ENCODE peak calls at places on chromosomes 7 and 10, in nine cellular contexts. One of them, this sample, is unnamed.

GRCh38 chr7:40403664-40404476 is 269.1 kb downstream of the SUGCT start:
- DNase-seq in HCT116: no peak
- DNase-seq in GM12878: no peak
- DNase-seq in prostate gland: no peak
- DNase-seq in transverse colon: no peak
- DNase-seq in spleen: no peak
- DNase-seq in upper lobe of left lung: no peak
- DNase-seq in endothelial cell of umbilical vein: no peak
- DNase-seq in sigmoid colon: no peak
- DNase-seq in this sample: no peak

GRCh38 chr7:122975341-122975740 is 20.2 kb downstream of the TAS2R16 start:
- DNase-seq in sigmoid colon: no peak
- DNase-seq in GM12878: no peak
- DNase-seq in spleen: no peak
- DNase-seq in transverse colon: no peak
- DNase-seq in upper lobe of left lung: no peak
- DNase-seq in endothelial cell of umbilical vein: no peak
- DNase-seq in HCT116: peak; percentile 29
- DNase-seq in prostate gland: no peak
- DNase-seq in this sample: no peak

GRCh38 chr7:131090188-131090587 is 237.5 kb upstream of the MKLN1 start:
- DNase-seq in sigmoid colon: no peak
- DNase-seq in upper lobe of left lung: no peak
- DNase-seq in endothelial cell of umbilical vein: no peak
- DNase-seq in HCT116: no peak
- DNase-seq in prostate gland: no peak
- DNase-seq in GM12878: no peak
- DNase-seq in transverse colon: no peak
- DNase-seq in spleen: no peak
- DNase-seq in this sample: no peak

GRCh38 chr7:1021366-1021765 is 23.0 kb upstream of the GPR146 start:
- DNase-seq in HCT116: no peak
- DNase-seq in prostate gland: no peak
- DNase-seq in upper lobe of left lung: no peak
- DNase-seq in transverse colon: no peak
- DNase-seq in spleen: peak; percentile 66
- DNase-seq in GM12878: no peak
- DNase-seq in sigmoid colon: no peak
- DNase-seq in endothelial cell of umbilical vein: no peak
- DNase-seq in this sample: no peak

GRCh38 chr7:42495251-42495650 is 258.2 kb upstream of the GLI3 start:
- DNase-seq in prostate gland: no peak
- DNase-seq in upper lobe of left lung: no peak
- DNase-seq in sigmoid colon: no peak
- DNase-seq in transverse colon: no peak
- DNase-seq in endothelial cell of umbilical vein: no peak
- DNase-seq in HCT116: no peak
- DNase-seq in spleen: no peak
- DNase-seq in GM12878: no peak
- DNase-seq in this sample: no peak

GRCh38 chr7:150903627-150904026 is 51.3 kb downstream of the AOC1 start:
- DNase-seq in upper lobe of left lung: peak; percentile 55
- DNase-seq in endothelial cell of umbilical vein: peak; percentile 86
- DNase-seq in transverse colon: peak; percentile 82
- DNase-seq in spleen: no peak
- DNase-seq in GM12878: no peak
- DNase-seq in HCT116: no peak
- DNase-seq in prostate gland: peak; percentile 84
- DNase-seq in sigmoid colon: peak; percentile 92
- DNase-seq in this sample: peak; percentile 78

GRCh38 chr10:11325817-11326216 is 285.6 kb downstream of the USP6NL start:
- DNase-seq in sigmoid colon: no peak
- DNase-seq in upper lobe of left lung: no peak
- DNase-seq in spleen: no peak
- DNase-seq in GM12878: no peak
- DNase-seq in transverse colon: no peak
- DNase-seq in HCT116: no peak
- DNase-seq in endothelial cell of umbilical vein: no peak
- DNase-seq in prostate gland: no peak
- DNase-seq in this sample: no peak

GRCh38 chr7:1322240-1323110 is 89.8 kb downstream of the UNCX start:
- DNase-seq in transverse colon: no peak
- DNase-seq in HCT116: no peak
- DNase-seq in endothelial cell of umbilical vein: no peak
- DNase-seq in spleen: peak; percentile 55
- DNase-seq in sigmoid colon: no peak
- DNase-seq in prostate gland: no peak
- DNase-seq in upper lobe of left lung: no peak
- DNase-seq in GM12878: no peak
- DNase-seq in this sample: no peak

GRCh38 chr7:69445549-69445948 is 152.7 kb upstream of the AUTS2 start:
- DNase-seq in sigmoid colon: no peak
- DNase-seq in spleen: peak; percentile 69
- DNase-seq in transverse colon: no peak
- DNase-seq in GM12878: no peak
- DNase-seq in upper lobe of left lung: no peak
- DNase-seq in prostate gland: no peak
- DNase-seq in endothelial cell of umbilical vein: no peak
- DNase-seq in HCT116: no peak
- DNase-seq in this sample: no peak

GRCh38 chr7:88042157-88042556 is 108.1 kb downstream of the ADAM22 start:
- DNase-seq in GM12878: no peak
- DNase-seq in endothelial cell of umbilical vein: no peak
- DNase-seq in spleen: no peak
- DNase-seq in transverse colon: no peak
- DNase-seq in prostate gland: no peak
- DNase-seq in upper lobe of left lung: no peak
- DNase-seq in sigmoid colon: no peak
- DNase-seq in HCT116: no peak
- DNase-seq in this sample: no peak

GRCh38 chr7:3482147-3482921 is 181.3 kb downstream of the SDK1 start:
- DNase-seq in transverse colon: peak; percentile 15
- DNase-seq in sigmoid colon: no peak
- DNase-seq in spleen: no peak
- DNase-seq in upper lobe of left lung: no peak
- DNase-seq in prostate gland: no peak
- DNase-seq in GM12878: no peak
- DNase-seq in HCT116: peak; percentile 18
- DNase-seq in endothelial cell of umbilical vein: peak; percentile 53
- DNase-seq in this sample: no peak

GRCh38 chr7:150942591-150943452 is 35.3 kb downstream of the KCNH2 start:
- DNase-seq in spleen: no peak
- DNase-seq in prostate gland: no peak
- DNase-seq in HCT116: no peak
- DNase-seq in sigmoid colon: peak; percentile 52
- DNase-seq in transverse colon: no peak
- DNase-seq in GM12878: no peak
- DNase-seq in upper lobe of left lung: peak; percentile 15
- DNase-seq in endothelial cell of umbilical vein: no peak
- DNase-seq in this sample: peak; percentile 14

GRCh38 chr10:120428754-120429153 is 28.3 kb upstream of the PLPP4 start:
- DNase-seq in GM12878: no peak
- DNase-seq in prostate gland: no peak
- DNase-seq in transverse colon: no peak
- DNase-seq in upper lobe of left lung: no peak
- DNase-seq in spleen: no peak
- DNase-seq in sigmoid colon: no peak
- DNase-seq in HCT116: no peak
- DNase-seq in endothelial cell of umbilical vein: no peak
- DNase-seq in this sample: no peak
- TF ChIP-seq POLR2AphosphoS5 in GM12878: no peak
- TF ChIP-seq POLR2AphosphoS5 in prostate gland: no peak
- TF ChIP-seq POLR2AphosphoS5 in transverse colon: no peak
- TF ChIP-seq POLR2AphosphoS5 in upper lobe of left lung: no peak
- TF ChIP-seq POLR2AphosphoS5 in spleen: no peak
- TF ChIP-seq POLR2AphosphoS5 in sigmoid colon: no peak
- TF ChIP-seq POLR2AphosphoS5 in HCT116: no peak
- TF ChIP-seq POLR2AphosphoS5 in endothelial cell of umbilical vein: no peak
- TF ChIP-seq POLR2AphosphoS5 in this sample: no peak

GRCh38 chr10:6168059-6168458 is 34.7 kb upstream of the PFKFB3 start:
- DNase-seq in HCT116: no peak
- DNase-seq in GM12878: no peak
- DNase-seq in prostate gland: no peak
- DNase-seq in sigmoid colon: no peak
- DNase-seq in spleen: no peak
- DNase-seq in endothelial cell of umbilical vein: no peak
- DNase-seq in transverse colon: no peak
- DNase-seq in upper lobe of left lung: no peak
- DNase-seq in this sample: no peak
- TF ChIP-seq CTCF in HCT116: no peak
- TF ChIP-seq CTCF in GM12878: no peak
- TF ChIP-seq CTCF in prostate gland: no peak
- TF ChIP-seq CTCF in sigmoid colon: no peak
- TF ChIP-seq CTCF in spleen: no peak
- TF ChIP-seq CTCF in endothelial cell of umbilical vein: no peak
- TF ChIP-seq CTCF in transverse colon: no peak
- TF ChIP-seq CTCF in upper lobe of left lung: no peak
- TF ChIP-seq CTCF in this sample: no peak

GRCh38 chr7:155380986-155381851 is 76.7 kb upstream of the EN2 start:
- DNase-seq in upper lobe of left lung: no peak
- DNase-seq in prostate gland: no peak
- DNase-seq in GM12878: no peak
- DNase-seq in HCT116: no peak
- DNase-seq in sigmoid colon: no peak
- DNase-seq in endothelial cell of umbilical vein: no peak
- DNase-seq in spleen: peak; percentile 64
- DNase-seq in transverse colon: no peak
- DNase-seq in this sample: no peak
- H3K4me3 ChIP-seq in upper lobe of left lung: no peak overlapping the region
- H3K4me3 ChIP-seq in prostate gland: peak overlapping the region; percentile 16
- H3K4me3 ChIP-seq in GM12878: no peak overlapping the region
- H3K4me3 ChIP-seq in HCT116: no peak overlapping the region
- H3K4me3 ChIP-seq in sigmoid colon: peak overlapping the region; percentile 13
- H3K4me3 ChIP-seq in endothelial cell of umbilical vein: no peak overlapping the region
- H3K4me3 ChIP-seq in spleen: peak overlapping the region; percentile 24
- H3K4me3 ChIP-seq in transverse colon: no peak overlapping the region
- H3K4me3 ChIP-seq in this sample: no peak overlapping the region

DNA sequence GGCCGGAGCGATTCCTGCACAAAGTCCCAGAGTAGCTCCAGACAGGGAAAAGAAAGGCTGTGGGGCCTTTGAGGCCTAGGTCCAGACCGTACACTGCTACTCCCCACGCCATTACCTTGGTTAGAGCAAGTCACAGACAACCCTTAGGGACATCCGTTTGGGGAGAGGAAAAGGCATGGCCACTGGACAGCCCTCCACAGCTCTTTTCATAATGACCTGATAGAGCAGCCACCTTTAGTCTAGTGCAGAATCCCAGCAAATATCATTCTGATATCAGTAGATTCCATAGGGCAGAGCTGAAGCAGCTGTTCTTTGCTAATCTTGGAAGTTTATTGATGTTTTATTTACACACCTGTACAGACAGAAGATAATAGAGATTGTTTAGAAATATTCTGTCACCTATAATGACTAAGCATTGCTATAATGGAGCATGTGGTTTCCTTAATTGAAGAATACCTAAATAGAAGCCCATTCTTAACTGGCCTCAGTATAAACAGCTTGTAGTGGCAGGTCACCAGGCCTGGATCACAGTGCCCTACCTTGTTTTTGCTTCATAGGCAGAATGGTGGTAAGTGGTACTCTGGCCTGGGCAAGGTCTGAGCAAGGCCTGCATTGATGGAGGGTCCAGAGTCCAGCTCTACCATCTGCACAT is 27.9 kb downstream of the OGDH start:
- DNase-seq in HCT116: no peak
- DNase-seq in upper lobe of left lung: no peak
- DNase-seq in transverse colon: peak; percentile 61
- DNase-seq in endothelial cell of umbilical vein: peak; percentile 39
- DNase-seq in prostate gland: no peak
- DNase-seq in spleen: no peak
- DNase-seq in GM12878: no peak
- DNase-seq in sigmoid colon: no peak
- DNase-seq in this sample: no peak
- TF ChIP-seq POLR2AphosphoS5 in HCT116: no peak
- TF ChIP-seq POLR2AphosphoS5 in upper lobe of left lung: no peak
- TF ChIP-seq POLR2AphosphoS5 in transverse colon: no peak
- TF ChIP-seq POLR2AphosphoS5 in endothelial cell of umbilical vein: no peak
- TF ChIP-seq POLR2AphosphoS5 in prostate gland: no peak
- TF ChIP-seq POLR2AphosphoS5 in spleen: no peak
- TF ChIP-seq POLR2AphosphoS5 in GM12878: no peak
- TF ChIP-seq POLR2AphosphoS5 in sigmoid colon: no peak
- TF ChIP-seq POLR2AphosphoS5 in this sample: no peak

GRCh38 chr10:43396928-43397624 is 11.9 kb downstream of the HNRNPF start:
- DNase-seq in sigmoid colon: peak; percentile 94
- DNase-seq in GM12878: no peak
- DNase-seq in HCT116: peak; percentile 76
- DNase-seq in upper lobe of left lung: peak; percentile 97
- DNase-seq in spleen: peak; percentile 97
- DNase-seq in transverse colon: peak; percentile 95
- DNase-seq in endothelial cell of umbilical vein: peak; percentile 84
- DNase-seq in prostate gland: peak; percentile 89
- DNase-seq in this sample: peak; percentile 84
- TF ChIP-seq CTCF in sigmoid colon: no peak
- TF ChIP-seq CTCF in GM12878: no peak
- TF ChIP-seq CTCF in HCT116: no peak
- TF ChIP-seq CTCF in upper lobe of left lung: no peak
- TF ChIP-seq CTCF in spleen: no peak
- TF ChIP-seq CTCF in transverse colon: no peak
- TF ChIP-seq CTCF in endothelial cell of umbilical vein: no peak
- TF ChIP-seq CTCF in prostate gland: no peak
- TF ChIP-seq CTCF in this sample: no peak